ENCODE peak calls at places on chromosomes 3 and 15, in ten cellular contexts. One of them, this sample, is unnamed.

GRCh38 chr3:8509961-8510360 is 8.3 kb downstream of the LMCD1 start:
- DNase-seq in caudate nucleus: no peak
- DNase-seq in activated CD4-positive, alpha-beta T cell treated with anti-CD3 and anti-CD28 coated beads, Interleukin-2, amount 10 ng/mL, durations not matched to agents 7 days and 5 days: no peak
- DNase-seq in left cardiac atrium: no peak
- DNase-seq in EH: peak
- DNase-seq in endodermal cell: peak
- DNase-seq in lower leg skin: no peak
- DNase-seq in glomerular endothelial cell: no peak
- DNase-seq in NT2/D1: no peak
- DNase-seq in stomach: no peak
- DNase-seq in this sample: no peak

GRCh38 chr15:57611938-57612337 is 20.2 kb downstream of the MYZAP start:
- DNase-seq in caudate nucleus: no peak
- DNase-seq in activated CD4-positive, alpha-beta T cell treated with anti-CD3 and anti-CD28 coated beads, Interleukin-2, amount 10 ng/mL, durations not matched to agents 7 days and 5 days: no peak
- DNase-seq in left cardiac atrium: peak
- DNase-seq in EH: peak
- DNase-seq in endodermal cell: peak
- DNase-seq in lower leg skin: peak
- DNase-seq in glomerular endothelial cell: no peak
- DNase-seq in NT2/D1: no peak
- DNase-seq in stomach: peak
- DNase-seq in this sample: no peak

GRCh38 chr3:126370606-126371005 is 13.4 kb upstream of the KLF15 start:
- DNase-seq in caudate nucleus: no peak
- DNase-seq in activated CD4-positive, alpha-beta T cell treated with anti-CD3 and anti-CD28 coated beads, Interleukin-2, amount 10 ng/mL, durations not matched to agents 7 days and 5 days: no peak
- DNase-seq in left cardiac atrium: no peak
- DNase-seq in EH: no peak
- DNase-seq in endodermal cell: no peak
- DNase-seq in lower leg skin: no peak
- DNase-seq in glomerular endothelial cell: no peak
- DNase-seq in NT2/D1: no peak
- DNase-seq in stomach: no peak
- DNase-seq in this sample: no peak

GRCh38 chr3:13057641-13058040 is 15.6 kb downstream of the IQSEC1 start:
- DNase-seq in caudate nucleus: no peak
- DNase-seq in activated CD4-positive, alpha-beta T cell treated with anti-CD3 and anti-CD28 coated beads, Interleukin-2, amount 10 ng/mL, durations not matched to agents 7 days and 5 days: no peak
- DNase-seq in left cardiac atrium: no peak
- DNase-seq in EH: no peak
- DNase-seq in endodermal cell: peak
- DNase-seq in lower leg skin: no peak
- DNase-seq in glomerular endothelial cell: no peak
- DNase-seq in NT2/D1: no peak
- DNase-seq in stomach: no peak
- DNase-seq in this sample: no peak

GRCh38 chr15:74954515-74954914 is 2.1 kb downstream of the RPP25 start:
- DNase-seq in caudate nucleus: no peak
- DNase-seq in activated CD4-positive, alpha-beta T cell treated with anti-CD3 and anti-CD28 coated beads, Interleukin-2, amount 10 ng/mL, durations not matched to agents 7 days and 5 days: no peak
- DNase-seq in left cardiac atrium: peak
- DNase-seq in EH: no peak
- DNase-seq in endodermal cell: peak
- DNase-seq in lower leg skin: no peak
- DNase-seq in glomerular endothelial cell: no peak
- DNase-seq in NT2/D1: no peak
- DNase-seq in stomach: no peak
- DNase-seq in this sample: no peak

GRCh38 chr3:46690798-46691197 is 2.7 kb downstream of the ALS2CL start:
- DNase-seq in caudate nucleus: no peak
- DNase-seq in activated CD4-positive, alpha-beta T cell treated with anti-CD3 and anti-CD28 coated beads, Interleukin-2, amount 10 ng/mL, durations not matched to agents 7 days and 5 days: peak
- DNase-seq in left cardiac atrium: peak
- DNase-seq in EH: peak
- DNase-seq in endodermal cell: no peak
- DNase-seq in lower leg skin: peak
- DNase-seq in glomerular endothelial cell: no peak
- DNase-seq in NT2/D1: no peak
- DNase-seq in stomach: peak
- DNase-seq in this sample: no peak

GRCh38 chr3:45612918-45613602 is 18.5 kb downstream of the LIMD1 start:
- DNase-seq in caudate nucleus: no peak
- DNase-seq in activated CD4-positive, alpha-beta T cell treated with anti-CD3 and anti-CD28 coated beads, Interleukin-2, amount 10 ng/mL, durations not matched to agents 7 days and 5 days: no peak
- DNase-seq in left cardiac atrium: no peak
- DNase-seq in EH: no peak
- DNase-seq in endodermal cell: no peak
- DNase-seq in lower leg skin: no peak
- DNase-seq in glomerular endothelial cell: no peak
- DNase-seq in NT2/D1: no peak
- DNase-seq in stomach: no peak
- DNase-seq in this sample: no peak

GRCh38 chr3:158801200-158801599 is 654 bp upstream of the MFSD1 start:
- DNase-seq in caudate nucleus: no peak
- DNase-seq in activated CD4-positive, alpha-beta T cell treated with anti-CD3 and anti-CD28 coated beads, Interleukin-2, amount 10 ng/mL, durations not matched to agents 7 days and 5 days: no peak
- DNase-seq in left cardiac atrium: no peak
- DNase-seq in EH: peak
- DNase-seq in endodermal cell: peak
- DNase-seq in lower leg skin: no peak
- DNase-seq in glomerular endothelial cell: no peak
- DNase-seq in NT2/D1: no peak
- DNase-seq in stomach: no peak
- DNase-seq in this sample: no peak

GRCh38 chr3:10519236-10519635 is 13.8 kb upstream of the ATP2B2 start:
- DNase-seq in caudate nucleus: no peak
- DNase-seq in activated CD4-positive, alpha-beta T cell treated with anti-CD3 and anti-CD28 coated beads, Interleukin-2, amount 10 ng/mL, durations not matched to agents 7 days and 5 days: no peak
- DNase-seq in left cardiac atrium: no peak
- DNase-seq in EH: no peak
- DNase-seq in endodermal cell: peak
- DNase-seq in lower leg skin: no peak
- DNase-seq in glomerular endothelial cell: no peak
- DNase-seq in NT2/D1: no peak
- DNase-seq in stomach: peak
- DNase-seq in this sample: peak

GRCh38 chr3:45858809-45859543 is 17.1 kb upstream of the LZTFL1 start:
- DNase-seq in caudate nucleus: no peak
- DNase-seq in activated CD4-positive, alpha-beta T cell treated with anti-CD3 and anti-CD28 coated beads, Interleukin-2, amount 10 ng/mL, durations not matched to agents 7 days and 5 days: no peak
- DNase-seq in left cardiac atrium: no peak
- DNase-seq in EH: no peak
- DNase-seq in endodermal cell: no peak
- DNase-seq in lower leg skin: no peak
- DNase-seq in glomerular endothelial cell: no peak
- DNase-seq in NT2/D1: no peak
- DNase-seq in stomach: no peak
- DNase-seq in this sample: no peak

GRCh38 chr3:52523386-52524257 is 10.0 kb downstream of the NT5DC2 start:
- DNase-seq in caudate nucleus: no peak
- DNase-seq in activated CD4-positive, alpha-beta T cell treated with anti-CD3 and anti-CD28 coated beads, Interleukin-2, amount 10 ng/mL, durations not matched to agents 7 days and 5 days: no peak
- DNase-seq in left cardiac atrium: peak
- DNase-seq in EH: no peak
- DNase-seq in endodermal cell: no peak
- DNase-seq in lower leg skin: no peak
- DNase-seq in glomerular endothelial cell: no peak
- DNase-seq in NT2/D1: no peak
- DNase-seq in stomach: no peak
- DNase-seq in this sample: no peak

GRCh38 chr3:187994221-187995085 is 159.5 kb upstream of the LPP start:
- DNase-seq in caudate nucleus: no peak
- DNase-seq in activated CD4-positive, alpha-beta T cell treated with anti-CD3 and anti-CD28 coated beads, Interleukin-2, amount 10 ng/mL, durations not matched to agents 7 days and 5 days: peak
- DNase-seq in left cardiac atrium: no peak
- DNase-seq in EH: peak
- DNase-seq in endodermal cell: no peak
- DNase-seq in lower leg skin: no peak
- DNase-seq in glomerular endothelial cell: no peak
- DNase-seq in NT2/D1: no peak
- DNase-seq in stomach: no peak
- DNase-seq in this sample: no peak

GRCh38 chr3:196168808-196169391 is 42.3 kb downstream of the ZDHHC19 start:
- DNase-seq in caudate nucleus: no peak
- DNase-seq in activated CD4-positive, alpha-beta T cell treated with anti-CD3 and anti-CD28 coated beads, Interleukin-2, amount 10 ng/mL, durations not matched to agents 7 days and 5 days: no peak
- DNase-seq in left cardiac atrium: no peak
- DNase-seq in EH: no peak
- DNase-seq in endodermal cell: no peak
- DNase-seq in lower leg skin: no peak
- DNase-seq in glomerular endothelial cell: no peak
- DNase-seq in NT2/D1: no peak
- DNase-seq in stomach: peak
- DNase-seq in this sample: no peak

GRCh38 chr3:6025032-6025431 is 835.9 kb upstream of the GRM7 start:
- DNase-seq in caudate nucleus: no peak
- DNase-seq in activated CD4-positive, alpha-beta T cell treated with anti-CD3 and anti-CD28 coated beads, Interleukin-2, amount 10 ng/mL, durations not matched to agents 7 days and 5 days: no peak
- DNase-seq in left cardiac atrium: no peak
- DNase-seq in EH: no peak
- DNase-seq in endodermal cell: no peak
- DNase-seq in lower leg skin: no peak
- DNase-seq in glomerular endothelial cell: no peak
- DNase-seq in NT2/D1: no peak
- DNase-seq in stomach: no peak
- DNase-seq in this sample: no peak

GRCh38 chr15:31280831-31281216 is 45.8 kb upstream of the KLF13 start:
- DNase-seq in caudate nucleus: no peak
- DNase-seq in activated CD4-positive, alpha-beta T cell treated with anti-CD3 and anti-CD28 coated beads, Interleukin-2, amount 10 ng/mL, durations not matched to agents 7 days and 5 days: no peak
- DNase-seq in left cardiac atrium: no peak
- DNase-seq in EH: no peak
- DNase-seq in endodermal cell: no peak
- DNase-seq in lower leg skin: no peak
- DNase-seq in glomerular endothelial cell: no peak
- DNase-seq in NT2/D1: no peak
- DNase-seq in stomach: peak
- DNase-seq in this sample: no peak

This sample was measured in H9.